ENCODE peak calls at places on chromosome 20, in nine cellular contexts. T, G, H, M, J, O, D, N and I are unnamed samples.
A peak's percentile ranks its signal among the peaks of the same experiment; 100 is the strongest.

GRCh38 chr20:63706027-63706695 is 1.6 kb downstream of the ARFRP1 start:
- DNase-seq in M (peak; percentile 37), T (peak; percentile 3), O (no peak), J (peak; percentile 21), N (peak; percentile 4), H (no peak), G (no peak), D (no peak), I (no peak)

GRCh38 chr20:62242196-62242595 is 3.9 kb downstream of the OSBPL2 start:
- DNase-seq in M (no peak), N (no peak), T (no peak), H (no peak), G (peak; percentile 20), J (no peak), O (no peak), D (no peak), I (no peak)

GRCh38 chr20:8132632-8133587 is 844 bp downstream of the PLCB1 start:
- DNase-seq in O (no peak), H (no peak), T (no peak), N (peak; percentile 13), G (peak; percentile 41), M (peak; percentile 20), D (peak; percentile 77), J (no peak), I (peak; percentile 66)

GRCh38 chr20:58064411-58065010 is 163.9 kb downstream of the ANKRD60 start:
- DNase-seq in N (no peak), G (no peak), M (no peak), T (no peak), D (no peak), H (peak; percentile 10), J (no peak), O (no peak), I (peak; percentile 37)

GRCh38 chr20:11891827-11892521 is 25.7 kb upstream of the BTBD3 start:
- DNase-seq in N (peak; percentile 92), G (peak; percentile 79), H (peak; percentile 77), D (peak; percentile 73), T (peak; percentile 57), J (peak; percentile 71), M (peak; percentile 62), O (peak; percentile 26), I (peak; percentile 90)

GRCh38 chr20:64035933-64036345 is at the start of gene C20orf204:
- DNase-seq in T (no peak), D (no peak), J (no peak), G (no peak), H (no peak), N (no peak), O (no peak), M (no peak), I (peak; percentile 70)

GRCh38 chr20:6086868-6087267 is 33.0 kb upstream of the LRRN4 start:
- DNase-seq in N (no peak), D (no peak), O (no peak), H (no peak), J (no peak), M (no peak), T (no peak), G (no peak), I (no peak)

GRCh38 chr20:57259179-57260021 is 7.0 kb downstream of the BMP7 start:
- DNase-seq in N (no peak), H (no peak), T (no peak), J (no peak), D (no peak), O (no peak), G (no peak), M (no peak), I (peak; percentile 51)

GRCh38 chr20:36741072-36741471 is 4.8 kb downstream of the NDRG3 start:
- DNase-seq in J (no peak), H (no peak), O (no peak), M (no peak), N (no peak), D (no peak), G (no peak), T (no peak), I (no peak)

GRCh38 chr20:63412889-63413288 is 51.7 kb upstream of the CHRNA4 start:
- DNase-seq in M (no peak), T (no peak), O (no peak), G (no peak), H (no peak), N (no peak), J (no peak), D (no peak), I (no peak)

GRCh38 chr20:57653910-57654309 is 33.7 kb upstream of the ZBP1 start:
- DNase-seq in G (no peak), M (no peak), H (no peak), N (peak; percentile 1), O (peak; percentile 9), D (no peak), J (no peak), T (peak; percentile 5), I (no peak)

GRCh38 chr20:47970282-47970903 is 185.1 kb upstream of the SULF2 start:
- DNase-seq in H (no peak), N (peak; percentile 51), D (no peak), J (peak; percentile 62), O (no peak), M (no peak), T (no peak), G (no peak), I (no peak)

GRCh38 chr20:56788041-56788670 is 159.1 kb downstream of the TFAP2C start:
- DNase-seq in O (no peak), T (no peak), M (peak; percentile 17), N (peak; percentile 67), J (peak; percentile 99), G (peak; percentile 36), H (no peak), D (peak; percentile 23), I (no peak)

GRCh38 chr20:25017257-25017803 is 24.8 kb upstream of the APMAP start:
- DNase-seq in T (no peak), M (peak; percentile 74), H (peak; percentile 59), N (peak; percentile 78), G (no peak), D (peak; percentile 100), O (no peak), J (peak; percentile 94), I (peak; percentile 90)

GRCh38 chr20:50121858-50122271 is 8.9 kb upstream of the UBE2V1 start:
- DNase-seq in J (no peak), D (no peak), N (no peak), H (no peak), M (no peak), O (no peak), G (no peak), T (peak; percentile 67), I (peak; percentile 79)

GRCh38 chr20:62528983-62529891 is 53.4 kb upstream of the GATA5 start:
- DNase-seq in N (no peak), D (no peak), T (no peak), G (no peak), J (no peak), H (no peak), O (no peak), M (no peak), I (no peak)

GRCh38 chr20:50221501-50222323 is 31.1 kb downstream of the CEBPB start:
- DNase-seq in N (no peak), T (no peak), M (no peak), G (no peak), H (no peak), J (peak; percentile 93), D (no peak), O (no peak), I (no peak)

GRCh38 chr20:40686893-40687292 is 2.1 kb downstream of the MAFB start:
- DNase-seq in D (no peak), M (no peak), T (no peak), N (no peak), H (no peak), G (no peak), O (no peak), J (no peak), I (no peak)
- H3K27ac ChIP-seq in D (no peak overlapping the region), M (peak overlapping the region; percentile 89), T (no peak overlapping the region), N (no peak overlapping the region), H (no peak overlapping the region), G (no peak overlapping the region), O (no peak overlapping the region), J (no peak overlapping the region), I (no peak overlapping the region)

GRCh38 chr20:29079769-29080690 is 2177.4 kb upstream of the DEFB115 start:
- DNase-seq in J (peak; percentile 76), D (peak; percentile 24), M (no peak), H (no peak), O (no peak), G (no peak), T (peak; percentile 78), N (no peak), I (no peak)
- TF ChIP-seq CTCF in J (no peak), D (no peak), M (no peak), H (no peak), O (peak; percentile 12), G (no peak), T (peak; percentile 79), N (no peak), I (no peak)

GRCh38 chr20:20797521-20798310 is 85.3 kb upstream of the RALGAPA2 start:
- DNase-seq in N (no peak), G (no peak), M (no peak), T (no peak), H (no peak), D (no peak), O (no peak), J (no peak), I (no peak)
- H3K27ac ChIP-seq in N (no peak overlapping the region), G (no peak overlapping the region), M (no peak overlapping the region), T (no peak overlapping the region), H (no peak overlapping the region), D (no peak overlapping the region), O (no peak overlapping the region), J (no peak overlapping the region), I (peak overlapping the region; percentile 70)

GRCh38 chr20:10580700-10581099 is 93.1 kb downstream of the JAG1 start:
- DNase-seq in O (no peak), M (no peak), J (no peak), D (no peak), H (no peak), N (no peak), G (no peak), T (no peak), I (no peak)
- TF ChIP-seq CTCF in O (no peak), M (no peak), J (no peak), D (no peak), H (no peak), N (no peak), G (no peak), T (no peak), I (no peak)

GRCh38 chr20:38066969-38067716 is 33.6 kb downstream of the RPRD1B start:
- DNase-seq in D (no peak), N (no peak), T (no peak), J (no peak), O (no peak), G (no peak), H (no peak), M (no peak), I (no peak)

GRCh38 chr20:38060536-38060935 is 27.0 kb downstream of the RPRD1B start:
- DNase-seq in J (no peak), H (no peak), T (no peak), G (no peak), N (no peak), O (no peak), D (no peak), M (no peak), I (no peak)

GRCh38 chr20:38065764-38066375 is 32.3 kb downstream of the RPRD1B start:
- DNase-seq in D (no peak), G (no peak), N (no peak), M (no peak), H (no peak), T (no peak), J (no peak), O (no peak), I (no peak)

GRCh38 chr20:38061109-38061508 is 27.6 kb downstream of the RPRD1B start:
- DNase-seq in N (no peak), M (no peak), D (no peak), T (no peak), G (no peak), J (no peak), O (no peak), H (no peak), I (no peak)

GRCh38 chr20:38063911-38064310 is 30.4 kb downstream of the RPRD1B start:
- DNase-seq in G (no peak), O (no peak), H (no peak), T (no peak), J (no peak), N (no peak), M (no peak), D (no peak), I (no peak)
- H3K27ac ChIP-seq in G (no peak overlapping the region), O (no peak overlapping the region), H (no peak overlapping the region), T (no peak overlapping the region), J (no peak overlapping the region), N (no peak overlapping the region), M (no peak overlapping the region), D (no peak overlapping the region), I (no peak overlapping the region)